ENCODE peak calls at places on chromosomes 2 and 18, in nine cellular contexts. Z, P, J, N, G, W, D, C and F are unnamed samples.

GRCh38 chr18:42480521-42480920 is 525.5 kb downstream of the PIK3C3 start:
- DNase-seq in N (no peak), Z (no peak), G (no peak), P (no peak), W (no peak), C (no peak), J (no peak), D (no peak), F (no peak)

GRCh38 chr2:64799592-64800252 is 146.0 kb upstream of the SERTAD2 start:
- DNase-seq in W (no peak), C (no peak), N (no peak), J (no peak), Z (no peak), D (peak; percentile 85), G (no peak), P (no peak), F (no peak)

GRCh38 chr2:231688616-231689508 is 19.5 kb upstream of the PTMA start:
- DNase-seq in C (no peak), N (no peak), P (no peak), W (no peak), Z (no peak), G (no peak), J (no peak), D (no peak), F (no peak)

GRCh38 chr2:42054657-42055430 is 7.0 kb downstream of the PKDCC start:
- DNase-seq in Z (peak; percentile 84), W (no peak), C (no peak), D (peak; percentile 57), N (no peak), G (no peak), J (peak; percentile 47), P (peak; percentile 10), F (no peak)

GRCh38 chr2:65231121-65231520 is 3.5 kb downstream of the ACTR2 start:
- DNase-seq in J (no peak), G (peak; percentile 77), D (peak; percentile 64), C (no peak), Z (no peak), N (no peak), W (peak; percentile 54), P (no peak), F (no peak)

GRCh38 chr2:239947361-239948045 is 77.6 kb downstream of the NDUFA10 start:
- DNase-seq in Z (no peak), N (peak; percentile 48), P (no peak), W (no peak), C (no peak), D (no peak), J (no peak), G (no peak), F (no peak)

GRCh38 chr2:218781691-218782528 is at the start of gene CYP27A1:
- DNase-seq in N (peak; percentile 87), D (peak; percentile 23), C (peak; percentile 49), P (no peak), W (no peak), J (no peak), G (peak; percentile 62), Z (peak; percentile 67), F (peak; percentile 23)

GRCh38 chr2:130150181-130151144 is 5.6 kb upstream of the CCDC74B start:
- DNase-seq in P (no peak), W (no peak), D (no peak), C (no peak), G (no peak), Z (peak; percentile 20), N (peak; percentile 58), J (no peak), F (no peak)

GRCh38 chr2:113273031-113273551 is 5.6 kb downstream of the PAX8 start:
- DNase-seq in Z (peak; percentile 88), G (peak; percentile 46), C (no peak), J (no peak), D (no peak), W (no peak), N (no peak), P (no peak), F (no peak)

GRCh38 chr2:189641047-189641446 is 20.2 kb upstream of the ASNSD1 start:
- DNase-seq in W (no peak), N (no peak), P (no peak), C (no peak), Z (peak; percentile 21), D (no peak), G (no peak), J (no peak), F (no peak)

GRCh38 chr2:204967199-204967995 is 422.1 kb downstream of the PARD3B start:
- DNase-seq in W (no peak), J (no peak), D (no peak), G (no peak), Z (no peak), P (no peak), C (no peak), N (no peak), F (peak; percentile 45)

GRCh38 chr18:48841381-48842258 is 109.1 kb downstream of the SMAD7 start:
- DNase-seq in D (no peak), C (no peak), J (peak; percentile 60), W (no peak), N (peak; percentile 89), Z (no peak), P (no peak), G (peak; percentile 77), F (no peak)

GRCh38 chr2:119431155-119431975 is at the start of gene TMEM37:
- DNase-seq in Z (peak; percentile 92), P (peak; percentile 28), J (peak; percentile 96), G (peak; percentile 74), N (peak; percentile 88), W (peak; percentile 47), C (no peak), D (peak; percentile 50), F (no peak)

GRCh38 chr2:119760876-119761275 is 1.2 kb downstream of the PTPN4 start:
- DNase-seq in N (no peak), G (peak; percentile 64), C (no peak), Z (no peak), D (peak; percentile 42), W (no peak), J (peak; percentile 22), P (no peak), F (no peak)

GRCh38 chr2:165889158-165889557 is 64.4 kb downstream of the TTC21B start:
- DNase-seq in D (no peak), G (no peak), J (no peak), P (no peak), Z (no peak), W (no peak), N (no peak), C (no peak), F (no peak)

GRCh38 chr18:66587430-66587829 is 16.5 kb downstream of the CDH19 start:
- DNase-seq in G (no peak), P (no peak), D (peak; percentile 93), Z (no peak), N (no peak), C (no peak), J (no peak), W (no peak), F (no peak)
- H3K27ac ChIP-seq in G (no peak overlapping the region), P (no peak overlapping the region), D (peak overlapping the region; percentile 92), Z (no peak overlapping the region), N (no peak overlapping the region), C (no peak overlapping the region), J (no peak overlapping the region), W (no peak overlapping the region), F (no peak overlapping the region)

DNA sequence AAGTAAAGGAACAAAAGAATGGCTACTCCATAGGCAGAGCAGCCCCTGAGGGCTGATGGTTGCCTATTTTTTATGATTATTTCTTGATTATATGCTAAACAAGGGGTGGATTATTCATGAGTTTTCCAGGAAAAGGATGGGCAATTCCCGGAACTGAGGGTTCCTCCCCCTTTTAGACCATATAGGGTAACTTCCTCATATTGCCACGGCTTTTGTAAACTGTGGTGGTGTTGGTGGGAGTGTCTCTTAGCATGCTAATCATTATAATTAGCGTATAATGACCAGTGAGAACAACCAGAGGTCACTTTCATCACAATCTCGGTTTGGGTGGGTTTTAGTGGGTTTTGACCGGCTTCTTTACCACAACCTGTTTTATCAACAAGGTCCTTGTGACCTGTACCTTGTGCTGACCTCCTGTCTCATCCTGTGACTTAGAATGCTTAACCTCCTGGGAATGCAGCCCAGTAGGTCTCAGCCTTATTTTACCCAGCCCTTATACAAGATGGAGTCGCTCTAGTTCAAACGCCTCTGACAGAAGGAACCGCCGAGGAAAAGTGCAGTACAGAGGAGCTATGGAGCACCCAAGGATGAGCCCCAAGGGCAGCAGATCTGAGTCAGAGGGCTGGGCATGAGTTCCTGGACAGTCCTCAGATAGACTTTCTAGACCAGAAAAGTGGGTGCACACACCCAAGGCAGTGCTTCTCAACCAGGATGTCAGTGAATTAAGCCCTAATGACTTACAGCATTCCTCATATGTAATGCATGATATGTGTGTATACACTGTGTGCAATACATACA is 37.1 kb upstream of the ASAP2 start:
- DNase-seq in W (no peak), G (no peak), N (no peak), D (no peak), Z (no peak), C (no peak), P (no peak), J (no peak), F (no peak)
- H3K4me1 ChIP-seq in W (peaks cover 7% of the 10 kb centered on the region), G (peaks cover 3% of the 10 kb centered on the region), N (peaks cover 30% of the 10 kb centered on the region), D (peaks cover 31% of the 10 kb centered on the region), Z (peaks cover 15% of the 10 kb centered on the region), C (no peaks in the 10 kb centered on the region), P (peaks cover 33% of the 10 kb centered on the region), J (peaks cover 21% of the 10 kb centered on the region), F (no peaks in the 10 kb centered on the region)

DNA sequence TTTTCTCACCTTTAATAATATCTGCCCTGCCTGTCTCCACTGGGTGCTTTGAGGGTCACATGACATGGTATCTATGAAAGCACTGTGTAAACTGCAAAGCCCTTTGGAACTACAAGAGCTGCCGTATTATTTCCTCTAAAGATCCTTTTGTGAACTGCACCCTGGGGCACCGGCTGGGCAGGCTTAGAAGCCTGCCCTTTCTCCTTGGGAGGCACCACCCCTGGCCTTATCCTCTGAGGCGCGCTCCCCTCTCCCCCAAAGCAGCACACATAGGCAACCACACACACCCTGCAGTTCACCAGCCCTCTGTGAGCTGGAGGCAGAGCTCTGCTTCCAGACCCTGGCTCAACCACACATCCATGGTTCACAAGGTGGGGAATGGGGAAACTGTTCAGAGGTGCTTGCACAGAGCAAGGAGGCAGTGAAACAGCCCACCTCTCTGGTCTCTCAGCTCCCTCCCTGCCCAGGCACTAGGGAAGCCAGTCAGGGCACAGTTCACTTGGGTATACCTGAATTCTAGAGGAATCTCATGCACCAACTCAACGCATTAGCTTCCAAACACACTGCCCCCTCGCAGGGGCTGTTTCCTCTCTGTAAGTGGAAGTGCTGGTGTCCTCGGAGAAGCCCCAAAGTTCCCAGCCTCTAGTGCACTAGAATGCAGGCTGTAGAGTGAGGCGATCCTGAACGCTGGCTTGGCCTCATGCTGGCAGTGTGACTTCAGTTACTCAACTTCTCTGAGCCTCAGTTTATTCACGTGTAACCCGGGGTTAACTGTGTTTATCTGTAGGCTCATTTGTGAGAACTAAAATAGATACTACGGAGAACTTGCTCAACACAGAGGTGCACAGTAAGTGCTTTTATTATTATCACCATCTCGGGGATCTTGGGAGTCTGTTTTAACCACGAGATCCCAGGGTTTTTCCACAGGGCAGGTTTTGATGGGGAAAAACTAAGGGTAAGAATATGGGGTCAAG is 11.1 kb downstream of the SIGLEC15 start:
- DNase-seq in G (no peak), N (no peak), J (no peak), W (no peak), C (no peak), P (no peak), Z (no peak), D (no peak), F (no peak)
- H3K4me3 ChIP-seq in G (no peak overlapping the region), N (no peak overlapping the region), J (no peak overlapping the region), W (no peak overlapping the region), C (no peak overlapping the region), P (no peak overlapping the region), Z (peak overlapping the region; percentile 50), D (no peak overlapping the region), F (no peak overlapping the region)

DNA sequence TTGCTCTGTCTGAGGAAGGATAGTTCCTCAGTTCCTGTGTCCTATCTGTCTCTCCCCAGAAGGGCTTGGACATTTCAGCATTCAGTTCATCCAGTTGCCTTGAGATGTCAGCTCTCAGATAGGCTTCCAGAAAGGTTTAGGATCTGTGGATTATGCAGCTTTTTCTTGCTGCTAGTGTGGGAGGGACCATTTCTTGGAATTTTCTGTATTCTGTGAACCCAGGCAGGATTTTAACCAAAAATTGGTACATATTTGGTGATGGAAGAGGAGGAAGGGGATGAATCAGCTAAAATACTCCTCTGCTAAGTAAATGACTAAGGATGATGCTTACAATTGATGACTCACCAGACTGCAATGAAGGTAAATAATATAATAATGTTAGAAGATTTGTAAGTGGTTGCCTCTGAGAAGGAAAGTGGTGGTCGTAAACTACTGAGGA is 58.6 kb upstream of the DOCK10 start:
- DNase-seq in C (no peak), N (no peak), J (no peak), Z (no peak), W (peak; percentile 97), D (peak; percentile 94), P (peak; percentile 48), G (peak; percentile 95), F (no peak)
- H3K27ac ChIP-seq in C (no peak overlapping the region), N (no peak overlapping the region), J (no peak overlapping the region), Z (no peak overlapping the region), W (peak overlapping the region; percentile 98), D (peak overlapping the region; percentile 98), P (peak overlapping the region; percentile 34), G (peak overlapping the region; percentile 96), F (no peak overlapping the region)